ENCODE peak calls at places on chromosomes 1 and 21, in seven cellular contexts. X, J, T, Z, H, I and Q are unnamed samples.

GRCh38 chr1:182249201-182249676 is 142.4 kb downstream of the GLUL start:
- DNase-seq in J (no peak), X (no peak), Z (no peak), T (peak; percentile 88), I (peak; percentile 63), H (no peak), Q (peak; percentile 72)

GRCh38 chr1:211788626-211789025 is 41.9 kb downstream of the LPGAT1 start:
- DNase-seq in Z (no peak), T (no peak), I (no peak), X (no peak), J (no peak), H (no peak), Q (no peak)

GRCh38 chr1:7510389-7510931 is 260.6 kb upstream of the VAMP3 start:
- DNase-seq in J (no peak), Z (no peak), H (peak; percentile 66), I (no peak), T (no peak), X (no peak), Q (no peak)

GRCh38 chr1:85274969-85275453 is 1.4 kb downstream of the BCL10 start:
- DNase-seq in X (no peak), I (no peak), J (no peak), T (no peak), Z (no peak), H (peak; percentile 55), Q (no peak)

GRCh38 chr1:109535481-109535880 is 4.2 kb upstream of the GPR61 start:
- DNase-seq in H (no peak), I (no peak), J (no peak), Z (no peak), X (no peak), T (no peak), Q (no peak)

GRCh38 chr1:119294728-119295127 is 73.9 kb upstream of the HAO2 start:
- DNase-seq in I (no peak), T (no peak), Z (no peak), X (no peak), J (no peak), H (no peak), Q (no peak)

GRCh38 chr1:223331301-223331700 is 32.7 kb downstream of the SUSD4 start:
- DNase-seq in Z (no peak), J (no peak), H (no peak), T (no peak), I (no peak), X (no peak), Q (no peak)

GRCh38 chr1:46041551-46041950 is 90.9 kb downstream of the PIK3R3 start:
- DNase-seq in J (no peak), X (no peak), H (no peak), I (no peak), T (no peak), Z (no peak), Q (no peak)

GRCh38 chr1:20660363-20661234 is 570 bp downstream of the DDOST start:
- DNase-seq in I (no peak), X (no peak), Z (no peak), J (no peak), T (no peak), H (no peak), Q (no peak)

GRCh38 chr21:19692231-19692630 is 1288.6 kb upstream of the TMPRSS15 start:
- DNase-seq in T (no peak), Z (no peak), X (no peak), I (no peak), H (no peak), J (no peak), Q (no peak)

GRCh38 chr1:214044438-214045214 is 56.9 kb downstream of the PROX1 start:
- DNase-seq in T (no peak), H (peak; percentile 10), J (no peak), X (no peak), I (no peak), Z (no peak), Q (no peak)
- TF ChIP-seq EP300 in T (no peak), H (no peak), J (no peak), X (no peak), I (no peak), Z (no peak), Q (no peak)

GRCh38 chr1:155052412-155053400 is 1.6 kb downstream of the ADAM15 start:
- DNase-seq in I (peak; percentile 64), T (peak; percentile 48), X (no peak), Z (no peak), H (peak; percentile 29), J (no peak), Q (no peak)

GRCh38 chr1:155051777-155052398 is 772 bp downstream of the ADAM15 start:
- DNase-seq in T (peak; percentile 69), J (peak; percentile 85), Z (peak; percentile 40), H (no peak), X (peak; percentile 51), I (no peak), Q (peak; percentile 65)

GRCh38 chr1:155051342-155051776 is 243 bp downstream of the ADAM15 start:
- DNase-seq in I (no peak), H (no peak), X (no peak), J (no peak), T (no peak), Z (no peak), Q (no peak)

GRCh38 chr1:155049651-155050559 is 1.2 kb upstream of the ADAM15 start:
- DNase-seq in Z (no peak), H (no peak), X (no peak), J (no peak), I (no peak), T (no peak), Q (no peak)

GRCh38 chr1:155050560-155051341 is at the start of gene ADAM15:
- DNase-seq in Z (peak; percentile 70), H (peak; percentile 84), X (peak; percentile 73), I (peak; percentile 98), T (peak; percentile 92), J (peak; percentile 91), Q (peak; percentile 91)
- TF ChIP-seq POLR2A in Z (peak; percentile 20), H (peak; percentile 64), X (no peak), I (peak; percentile 68), T (peak; percentile 76), J (no peak), Q (no peak)

DNA sequence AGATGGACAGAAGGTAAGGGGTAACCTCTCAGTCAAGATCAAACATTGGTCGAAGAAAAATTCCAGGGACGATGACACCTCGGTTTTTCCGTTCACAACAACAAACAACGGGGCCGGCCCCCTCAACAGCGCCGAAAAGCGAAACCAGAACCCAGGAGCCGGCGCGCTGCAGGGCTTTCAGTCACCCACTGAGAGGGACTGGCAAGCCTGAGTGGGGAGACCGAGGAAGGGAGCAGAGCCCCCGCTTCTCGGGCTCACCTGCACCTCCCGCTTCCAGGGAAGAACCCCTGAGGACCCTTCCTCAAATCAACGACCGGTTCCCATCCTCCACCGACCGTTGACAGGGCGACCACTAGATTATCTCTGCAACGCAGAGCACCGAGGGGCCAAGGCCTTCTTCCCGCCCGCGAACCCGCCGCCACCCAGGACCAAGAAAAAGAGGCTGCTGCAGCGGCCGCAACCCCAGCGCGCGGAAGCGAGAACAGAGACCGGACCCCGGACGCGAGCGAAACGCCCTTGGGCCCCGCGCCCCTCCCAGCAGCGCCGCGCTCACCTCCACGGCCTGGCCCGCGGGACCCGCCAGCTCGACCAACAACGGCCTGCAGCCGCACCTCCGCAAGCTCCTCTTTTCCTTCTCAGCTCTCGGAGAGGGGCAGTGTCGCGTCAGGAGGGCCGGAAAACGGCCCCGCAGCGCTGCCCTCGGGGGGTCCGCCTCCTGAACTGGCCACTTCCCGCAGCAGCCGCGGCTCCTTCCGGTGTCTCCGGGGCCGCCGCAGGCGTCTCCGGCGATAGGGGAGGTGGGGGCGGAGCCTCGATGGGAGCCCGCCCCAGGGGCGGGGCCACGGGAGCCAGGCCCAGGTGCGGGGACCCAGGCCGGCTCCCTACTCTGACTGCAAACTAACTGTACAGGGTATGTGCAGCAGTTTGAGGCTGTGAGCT is at the start of gene USP33:
- DNase-seq in T (peak; percentile 93), I (peak; percentile 94), J (peak; percentile 88), H (peak; percentile 65), Z (peak; percentile 73), X (peak; percentile 89), Q (peak; percentile 91)
- TF ChIP-seq EP300 in T (no peak), I (no peak), J (no peak), H (no peak), Z (peak; percentile 17), X (no peak), Q (no peak)

GRCh38 chr1:97563926-97564325 is 356.9 kb downstream of the DPYD start:
- DNase-seq in Z (no peak), I (no peak), J (no peak), X (no peak), H (no peak), T (no peak), Q (no peak)
- TF ChIP-seq POLR2A in Z (no peak), I (no peak), J (no peak), X (no peak), H (no peak), T (no peak), Q (no peak)

GRCh38 chr1:58607391-58607790 is 30.3 kb upstream of the TACSTD2 start:
- DNase-seq in H (no peak), J (no peak), Z (no peak), X (no peak), I (no peak), T (no peak), Q (no peak)

GRCh38 chr1:58608945-58609344 is 31.9 kb upstream of the TACSTD2 start:
- DNase-seq in T (no peak), X (no peak), H (no peak), I (no peak), Z (no peak), J (no peak), Q (no peak)

GRCh38 chr1:58608297-58608696 is 31.2 kb upstream of the TACSTD2 start:
- DNase-seq in H (no peak), Z (no peak), T (no peak), X (no peak), I (no peak), J (no peak), Q (no peak)

DNA sequence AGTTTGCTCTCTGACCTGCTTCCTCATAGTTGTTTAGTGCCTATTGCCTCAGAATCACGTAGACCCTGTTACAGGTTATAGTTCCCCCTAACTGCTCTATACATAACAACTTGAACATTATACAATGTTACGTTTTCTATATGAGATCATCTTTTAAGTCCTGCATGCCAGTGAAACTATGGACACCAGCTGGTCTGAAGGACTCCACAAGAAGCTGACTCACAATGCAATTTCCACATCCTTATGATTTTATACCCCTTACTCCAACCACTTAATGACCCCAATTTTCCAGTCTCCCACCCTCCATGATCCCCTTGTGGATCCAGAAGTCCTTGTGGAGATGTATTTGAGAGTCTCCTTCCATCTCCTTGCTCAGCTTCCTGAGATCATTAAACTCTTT is 34.9 kb upstream of the TACSTD2 start:
- DNase-seq in Z (no peak), H (no peak), X (no peak), T (no peak), I (no peak), J (no peak), Q (no peak)
- TF ChIP-seq EP300 in Z (no peak), H (no peak), X (no peak), T (no peak), I (no peak), J (no peak), Q (no peak)